ENCODE peak calls at places on chromosomes 16 and 17, in five cellular contexts. One of them, this sample, is unnamed. For H3K4me1, the result is how much of the 10 kb centered on the place peaks cover.

GRCh38 chr16:86833136-86833535 is 254.8 kb downstream of the FOXL1 start:
- ATAC-seq in pancreas: no peak
- ATAC-seq in GM12878: no peak
- ATAC-seq in body of pancreas: no peak
- ATAC-seq in right cardiac atrium: peak
- ATAC-seq in this sample: no peak

GRCh38 chr16:69123894-69124293 is 8.5 kb downstream of the CHTF8 start:
- ATAC-seq in pancreas: peak
- ATAC-seq in GM12878: peak
- ATAC-seq in body of pancreas: peak
- ATAC-seq in right cardiac atrium: peak
- ATAC-seq in this sample: no peak

GRCh38 chr16:87420401-87421368 is 28.5 kb downstream of the MAP1LC3B start:
- ATAC-seq in pancreas: no peak
- ATAC-seq in GM12878: no peak
- ATAC-seq in body of pancreas: peak
- ATAC-seq in right cardiac atrium: no peak
- ATAC-seq in this sample: no peak

GRCh38 chr16:17497648-17498047 is 26.9 kb upstream of the XYLT1 start:
- ATAC-seq in pancreas: no peak
- ATAC-seq in GM12878: no peak
- ATAC-seq in body of pancreas: no peak
- ATAC-seq in right cardiac atrium: no peak
- ATAC-seq in this sample: no peak

GRCh38 chr17:4559139-4559791 is 1.1 kb downstream of the GGT6 start:
- ATAC-seq in pancreas: peak
- ATAC-seq in GM12878: no peak
- ATAC-seq in body of pancreas: no peak
- ATAC-seq in right cardiac atrium: no peak
- ATAC-seq in this sample: no peak

GRCh38 chr16:68279726-68280125 is 15.4 kb downstream of the SLC7A6 start:
- ATAC-seq in pancreas: no peak
- ATAC-seq in GM12878: no peak
- ATAC-seq in body of pancreas: no peak
- ATAC-seq in right cardiac atrium: no peak
- ATAC-seq in this sample: no peak

GRCh38 chr16:51461255-51461654 is 310.2 kb upstream of the SALL1 start:
- ATAC-seq in pancreas: no peak
- ATAC-seq in GM12878: no peak
- ATAC-seq in body of pancreas: no peak
- ATAC-seq in right cardiac atrium: no peak
- ATAC-seq in this sample: no peak

GRCh38 chr17:48100591-48101011 is 677 bp downstream of the CBX1 start:
- ATAC-seq in pancreas: peak
- ATAC-seq in GM12878: no peak
- ATAC-seq in body of pancreas: peak
- ATAC-seq in right cardiac atrium: peak
- ATAC-seq in this sample: peak

GRCh38 chr16:89303604-89304003 is 86.1 kb downstream of the ZNF778 start:
- ATAC-seq in pancreas: no peak
- ATAC-seq in GM12878: no peak
- ATAC-seq in body of pancreas: no peak
- ATAC-seq in right cardiac atrium: no peak
- ATAC-seq in this sample: no peak

GRCh38 chr16:86181526-86181925 is 282.6 kb downstream of the IRF8 start:
- ATAC-seq in pancreas: no peak
- ATAC-seq in GM12878: no peak
- ATAC-seq in body of pancreas: no peak
- ATAC-seq in right cardiac atrium: no peak
- ATAC-seq in this sample: no peak

GRCh38 chr16:7653746-7654145 is 321.1 kb downstream of the RBFOX1 start:
- ATAC-seq in pancreas: no peak
- ATAC-seq in GM12878: no peak
- ATAC-seq in body of pancreas: no peak
- ATAC-seq in right cardiac atrium: no peak
- ATAC-seq in this sample: no peak

GRCh38 chr17:28744802-28745051 is 916 bp downstream of the TRAF4 start:
- ATAC-seq in pancreas: no peak
- ATAC-seq in GM12878: no peak
- ATAC-seq in body of pancreas: no peak
- ATAC-seq in right cardiac atrium: no peak
- ATAC-seq in this sample: no peak

GRCh38 chr17:15038656-15039055 is 226.5 kb downstream of the PMP22 start:
- ATAC-seq in pancreas: no peak
- ATAC-seq in GM12878: no peak
- ATAC-seq in body of pancreas: no peak
- ATAC-seq in right cardiac atrium: no peak
- ATAC-seq in this sample: no peak

GRCh38 chr17:57733085-57733484 is 12.0 kb downstream of the CCDC182 start:
- ATAC-seq in pancreas: no peak
- ATAC-seq in GM12878: no peak
- ATAC-seq in body of pancreas: no peak
- ATAC-seq in right cardiac atrium: no peak
- ATAC-seq in this sample: no peak

GRCh38 chr17:1605681-1606351 is 22.8 kb downstream of the SLC43A2 start:
- ATAC-seq in pancreas: no peak
- ATAC-seq in GM12878: no peak
- ATAC-seq in body of pancreas: peak
- ATAC-seq in right cardiac atrium: no peak
- ATAC-seq in this sample: no peak

GRCh38 chr16:17359778-17360177 is 111.0 kb downstream of the XYLT1 start:
- ATAC-seq in pancreas: peak
- ATAC-seq in GM12878: peak
- ATAC-seq in body of pancreas: no peak
- ATAC-seq in right cardiac atrium: no peak
- ATAC-seq in this sample: no peak

GRCh38 chr17:40462343-40463121 is 19.3 kb downstream of the IGFBP4 start:
- ATAC-seq in pancreas: no peak
- ATAC-seq in GM12878: no peak
- ATAC-seq in body of pancreas: peak
- ATAC-seq in right cardiac atrium: peak
- ATAC-seq in this sample: no peak

GRCh38 chr17:56110463-56111138 is 42.7 kb upstream of the ANKFN1 start:
- ATAC-seq in pancreas: peak
- ATAC-seq in GM12878: no peak
- ATAC-seq in body of pancreas: no peak
- ATAC-seq in right cardiac atrium: no peak
- ATAC-seq in this sample: no peak

GRCh38 chr16:3959148-3959547 is 78.6 kb upstream of the CREBBP start:
- ATAC-seq in pancreas: peak
- ATAC-seq in GM12878: no peak
- ATAC-seq in body of pancreas: peak
- ATAC-seq in right cardiac atrium: peak
- ATAC-seq in this sample: no peak

GRCh38 chr17:10089221-10089799 is 109.1 kb downstream of the GAS7 start:
- ATAC-seq in pancreas: no peak
- ATAC-seq in GM12878: no peak
- ATAC-seq in body of pancreas: no peak
- ATAC-seq in right cardiac atrium: no peak
- ATAC-seq in this sample: peak

GRCh38 chr16:76226011-76226410 is 51.2 kb upstream of the CNTNAP4 start:
- ATAC-seq in pancreas: no peak
- ATAC-seq in GM12878: no peak
- ATAC-seq in body of pancreas: no peak
- ATAC-seq in right cardiac atrium: no peak
- ATAC-seq in this sample: no peak

GRCh38 chr17:56985371-56986162 is 7.6 kb downstream of the SCPEP1 start:
- ATAC-seq in pancreas: peak
- ATAC-seq in GM12878: no peak
- ATAC-seq in body of pancreas: no peak
- ATAC-seq in right cardiac atrium: peak
- ATAC-seq in this sample: peak

GRCh38 chr17:37274432-37274831 is 101.4 kb upstream of the C17orf78 start:
- ATAC-seq in pancreas: no peak
- ATAC-seq in GM12878: no peak
- ATAC-seq in body of pancreas: no peak
- ATAC-seq in right cardiac atrium: no peak
- ATAC-seq in this sample: no peak

GRCh38 chr17:58320163-58320558 is 8.4 kb downstream of the TSPOAP1 start:
- ATAC-seq in pancreas: no peak
- ATAC-seq in GM12878: no peak
- ATAC-seq in body of pancreas: no peak
- ATAC-seq in right cardiac atrium: no peak
- ATAC-seq in this sample: no peak

GRCh38 chr16:50394215-50394802 is 25.5 kb upstream of the BRD7 start:
- ATAC-seq in pancreas: no peak
- ATAC-seq in GM12878: no peak
- ATAC-seq in body of pancreas: no peak
- ATAC-seq in right cardiac atrium: no peak
- ATAC-seq in this sample: no peak

GRCh38 chr16:50398336-50398735 is 29.5 kb upstream of the BRD7 start:
- ATAC-seq in pancreas: no peak
- ATAC-seq in GM12878: no peak
- ATAC-seq in body of pancreas: no peak
- ATAC-seq in right cardiac atrium: no peak
- ATAC-seq in this sample: no peak

GRCh38 chr16:50399411-50399810 is 30.6 kb upstream of the BRD7 start:
- ATAC-seq in pancreas: no peak
- ATAC-seq in GM12878: no peak
- ATAC-seq in body of pancreas: no peak
- ATAC-seq in right cardiac atrium: no peak
- ATAC-seq in this sample: no peak

GRCh38 chr16:50395763-50396710 is 27.2 kb upstream of the BRD7 start:
- ATAC-seq in pancreas: no peak
- ATAC-seq in GM12878: peak
- ATAC-seq in body of pancreas: no peak
- ATAC-seq in right cardiac atrium: no peak
- ATAC-seq in this sample: no peak

DNA sequence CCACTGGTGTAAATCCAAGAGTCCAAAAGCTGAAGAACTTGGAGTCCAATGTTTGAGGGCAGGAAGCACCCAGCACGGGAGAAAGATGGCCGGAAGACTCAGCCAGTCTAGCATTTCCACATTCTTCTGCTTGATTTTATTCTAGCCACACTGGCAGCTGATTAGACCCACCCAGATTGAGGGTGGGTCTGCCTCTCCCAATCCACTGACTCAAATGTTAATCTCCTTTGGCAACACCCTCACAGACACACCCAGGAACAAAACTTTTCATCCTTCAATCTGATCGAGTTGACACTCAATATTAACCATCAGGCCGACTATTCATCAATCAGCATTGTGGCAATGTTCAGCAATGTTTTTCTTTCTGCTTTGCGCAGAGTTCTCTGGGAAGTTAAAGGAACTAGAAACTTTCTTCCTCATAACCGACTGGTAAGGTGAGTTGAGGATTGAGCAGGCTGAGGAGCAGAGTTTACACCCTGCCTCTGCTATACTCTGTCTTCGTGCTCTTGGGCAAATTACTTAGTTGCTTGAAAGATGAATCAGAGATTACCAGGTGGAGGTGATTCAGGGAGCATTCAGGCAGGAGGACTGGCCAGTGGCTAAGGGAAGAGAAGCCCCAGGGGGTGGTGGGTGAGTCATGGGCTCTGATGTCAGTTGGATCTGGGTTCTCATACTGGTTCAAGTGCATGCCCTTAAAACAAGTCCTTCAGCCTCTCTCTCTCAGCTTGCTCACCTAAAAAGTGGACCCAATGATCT is 28.2 kb upstream of the BRD7 start:
- ATAC-seq in pancreas: no peak
- ATAC-seq in GM12878: no peak
- ATAC-seq in body of pancreas: no peak
- ATAC-seq in right cardiac atrium: no peak
- ATAC-seq in this sample: no peak
- H3K27ac ChIP-seq in pancreas: no peak
- H3K27ac ChIP-seq in GM12878: no peak
- H3K27ac ChIP-seq in body of pancreas: no peak
- H3K27ac ChIP-seq in right cardiac atrium: no peak
- H3K27ac ChIP-seq in this sample: no peak

GRCh38 chr16:27483624-27484023 is 66.1 kb downstream of the GTF3C1 start:
- ATAC-seq in pancreas: no peak
- ATAC-seq in GM12878: no peak
- ATAC-seq in body of pancreas: no peak
- ATAC-seq in right cardiac atrium: no peak
- ATAC-seq in this sample: no peak
- H3K4me1 ChIP-seq in pancreas: under half
- H3K4me1 ChIP-seq in GM12878: under half
- H3K4me1 ChIP-seq in body of pancreas: under half
- H3K4me1 ChIP-seq in right cardiac atrium: under half
- H3K4me1 ChIP-seq in this sample: under half

GRCh38 chr17:78798695-78799559 is 16.9 kb upstream of the CYTH1 start:
- ATAC-seq in pancreas: peak
- ATAC-seq in GM12878: peak
- ATAC-seq in body of pancreas: no peak
- ATAC-seq in right cardiac atrium: peak
- ATAC-seq in this sample: no peak

GRCh38 chr17:78795241-78795640 is 13.2 kb upstream of the CYTH1 start:
- ATAC-seq in pancreas: no peak
- ATAC-seq in GM12878: no peak
- ATAC-seq in body of pancreas: no peak
- ATAC-seq in right cardiac atrium: no peak
- ATAC-seq in this sample: no peak

GRCh38 chr17:78797691-78798585 is 15.9 kb upstream of the CYTH1 start:
- ATAC-seq in pancreas: no peak
- ATAC-seq in GM12878: no peak
- ATAC-seq in body of pancreas: no peak
- ATAC-seq in right cardiac atrium: no peak
- ATAC-seq in this sample: no peak

GRCh38 chr17:78796134-78796900 is 14.2 kb upstream of the CYTH1 start:
- ATAC-seq in pancreas: no peak
- ATAC-seq in GM12878: no peak
- ATAC-seq in body of pancreas: no peak
- ATAC-seq in right cardiac atrium: no peak
- ATAC-seq in this sample: no peak

GRCh38 chr17:78797213-78797612 is 15.1 kb upstream of the CYTH1 start:
- ATAC-seq in pancreas: no peak
- ATAC-seq in GM12878: no peak
- ATAC-seq in body of pancreas: no peak
- ATAC-seq in right cardiac atrium: no peak
- ATAC-seq in this sample: no peak
- H3K27ac ChIP-seq in pancreas: no peak
- H3K27ac ChIP-seq in GM12878: no peak
- H3K27ac ChIP-seq in body of pancreas: no peak
- H3K27ac ChIP-seq in right cardiac atrium: no peak
- H3K27ac ChIP-seq in this sample: no peak

GRCh38 chr17:78174870-78175642 is 6.7 kb downstream of the SYNGR2 start:
- ATAC-seq in pancreas: peak
- ATAC-seq in GM12878: no peak
- ATAC-seq in body of pancreas: peak
- ATAC-seq in right cardiac atrium: no peak
- ATAC-seq in this sample: no peak

GRCh38 chr17:78175643-78175981 is 7.2 kb downstream of the SYNGR2 start:
- ATAC-seq in pancreas: no peak
- ATAC-seq in GM12878: no peak
- ATAC-seq in body of pancreas: no peak
- ATAC-seq in right cardiac atrium: no peak
- ATAC-seq in this sample: no peak

GRCh38 chr17:78172284-78173024 is 4.1 kb downstream of the SYNGR2 start:
- ATAC-seq in pancreas: no peak
- ATAC-seq in GM12878: peak
- ATAC-seq in body of pancreas: no peak
- ATAC-seq in right cardiac atrium: peak
- ATAC-seq in this sample: peak

GRCh38 chr17:78173025-78173715 is 4.8 kb downstream of the SYNGR2 start:
- ATAC-seq in pancreas: no peak
- ATAC-seq in GM12878: peak
- ATAC-seq in body of pancreas: no peak
- ATAC-seq in right cardiac atrium: no peak
- ATAC-seq in this sample: peak

GRCh38 chr17:78174332-78174869 is 6.0 kb downstream of the SYNGR2 start:
- ATAC-seq in pancreas: peak
- ATAC-seq in GM12878: peak
- ATAC-seq in body of pancreas: peak
- ATAC-seq in right cardiac atrium: peak
- ATAC-seq in this sample: peak
- H3K4me1 ChIP-seq in pancreas: under half
- H3K4me1 ChIP-seq in GM12878: half or more
- H3K4me1 ChIP-seq in body of pancreas: half or more
- H3K4me1 ChIP-seq in right cardiac atrium: under half
- H3K4me1 ChIP-seq in this sample: under half